ENCODE peak calls at places on chromosomes 1 and 21, in seven cellular contexts. One of them, this sample, is unnamed.

GRCh38 chr1:224052767-224053166 is 61.1 kb upstream of the FBXO28 start:
- DNase-seq in iPS-NIHi11: no peak
- DNase-seq in breast epithelium: no peak
- DNase-seq in OCI-LY7: no peak
- DNase-seq in brain microvascular endothelial cell: peak
- DNase-seq in nucleus accumbens: no peak
- DNase-seq in nephron progenitor cell: no peak
- DNase-seq in this sample: no peak

GRCh38 chr21:44761011-44761729 is 40.5 kb downstream of the UBE2G2 start:
- DNase-seq in iPS-NIHi11: peak
- DNase-seq in breast epithelium: no peak
- DNase-seq in OCI-LY7: peak
- DNase-seq in brain microvascular endothelial cell: no peak
- DNase-seq in nucleus accumbens: no peak
- DNase-seq in nephron progenitor cell: peak
- DNase-seq in this sample: no peak

GRCh38 chr1:27525296-27526271 is 35.6 kb upstream of the WASF2 start:
- DNase-seq in iPS-NIHi11: peak
- DNase-seq in breast epithelium: no peak
- DNase-seq in OCI-LY7: peak
- DNase-seq in brain microvascular endothelial cell: no peak
- DNase-seq in nucleus accumbens: no peak
- DNase-seq in nephron progenitor cell: peak
- DNase-seq in this sample: no peak

GRCh38 chr1:158212315-158212714 is 31.6 kb downstream of the CD1D start:
- DNase-seq in iPS-NIHi11: no peak
- DNase-seq in breast epithelium: no peak
- DNase-seq in OCI-LY7: no peak
- DNase-seq in brain microvascular endothelial cell: no peak
- DNase-seq in nucleus accumbens: no peak
- DNase-seq in nephron progenitor cell: no peak
- DNase-seq in this sample: no peak

GRCh38 chr1:68308034-68308433 is 75.7 kb upstream of the WLS start:
- DNase-seq in iPS-NIHi11: no peak
- DNase-seq in breast epithelium: no peak
- DNase-seq in OCI-LY7: no peak
- DNase-seq in brain microvascular endothelial cell: no peak
- DNase-seq in nucleus accumbens: no peak
- DNase-seq in nephron progenitor cell: no peak
- DNase-seq in this sample: no peak

GRCh38 chr1:10779201-10779600 is 17.2 kb downstream of the CASZ1 start:
- DNase-seq in iPS-NIHi11: no peak
- DNase-seq in breast epithelium: no peak
- DNase-seq in OCI-LY7: no peak
- DNase-seq in brain microvascular endothelial cell: no peak
- DNase-seq in nucleus accumbens: no peak
- DNase-seq in nephron progenitor cell: no peak
- DNase-seq in this sample: no peak

GRCh38 chr1:7526867-7527732 is 244.0 kb upstream of the VAMP3 start:
- DNase-seq in iPS-NIHi11: no peak
- DNase-seq in breast epithelium: no peak
- DNase-seq in OCI-LY7: no peak
- DNase-seq in brain microvascular endothelial cell: peak
- DNase-seq in nucleus accumbens: no peak
- DNase-seq in nephron progenitor cell: no peak
- DNase-seq in this sample: no peak

GRCh38 chr1:29758764-29759499 is 522.6 kb downstream of the PTPRU start:
- DNase-seq in iPS-NIHi11: no peak
- DNase-seq in breast epithelium: no peak
- DNase-seq in OCI-LY7: no peak
- DNase-seq in brain microvascular endothelial cell: no peak
- DNase-seq in nucleus accumbens: no peak
- DNase-seq in nephron progenitor cell: no peak
- DNase-seq in this sample: no peak

GRCh38 chr1:165843304-165843703 is 15.9 kb downstream of the UCK2 start:
- DNase-seq in iPS-NIHi11: no peak
- DNase-seq in breast epithelium: no peak
- DNase-seq in OCI-LY7: no peak
- DNase-seq in brain microvascular endothelial cell: peak
- DNase-seq in nucleus accumbens: no peak
- DNase-seq in nephron progenitor cell: no peak
- DNase-seq in this sample: no peak

GRCh38 chr1:160193832-160194736 is 3.7 kb downstream of the CASQ1 start:
- DNase-seq in iPS-NIHi11: no peak
- DNase-seq in breast epithelium: no peak
- DNase-seq in OCI-LY7: no peak
- DNase-seq in brain microvascular endothelial cell: no peak
- DNase-seq in nucleus accumbens: no peak
- DNase-seq in nephron progenitor cell: no peak
- DNase-seq in this sample: no peak

GRCh38 chr21:42790520-42790919 is 88.8 kb downstream of the WDR4 start:
- DNase-seq in iPS-NIHi11: no peak
- DNase-seq in breast epithelium: no peak
- DNase-seq in OCI-LY7: no peak
- DNase-seq in brain microvascular endothelial cell: no peak
- DNase-seq in nucleus accumbens: no peak
- DNase-seq in nephron progenitor cell: no peak
- DNase-seq in this sample: no peak

GRCh38 chr1:116988908-116989307 is 12.7 kb upstream of the CD101 start:
- DNase-seq in iPS-NIHi11: no peak
- DNase-seq in breast epithelium: no peak
- DNase-seq in OCI-LY7: no peak
- DNase-seq in brain microvascular endothelial cell: no peak
- DNase-seq in nucleus accumbens: no peak
- DNase-seq in nephron progenitor cell: no peak
- DNase-seq in this sample: no peak

GRCh38 chr21:32189688-32190483 is 89.0 kb downstream of the MIS18A start:
- DNase-seq in iPS-NIHi11: no peak
- DNase-seq in breast epithelium: no peak
- DNase-seq in OCI-LY7: no peak
- DNase-seq in brain microvascular endothelial cell: no peak
- DNase-seq in nucleus accumbens: no peak
- DNase-seq in nephron progenitor cell: no peak
- DNase-seq in this sample: no peak

GRCh38 chr1:6805004-6805416 is 19.8 kb downstream of the CAMTA1 start:
- DNase-seq in iPS-NIHi11: no peak
- DNase-seq in breast epithelium: no peak
- DNase-seq in OCI-LY7: peak
- DNase-seq in brain microvascular endothelial cell: no peak
- DNase-seq in nucleus accumbens: no peak
- DNase-seq in nephron progenitor cell: no peak
- DNase-seq in this sample: no peak

GRCh38 chr1:4615501-4615900 is 38.9 kb upstream of the AJAP1 start:
- DNase-seq in iPS-NIHi11: no peak
- DNase-seq in breast epithelium: no peak
- DNase-seq in OCI-LY7: no peak
- DNase-seq in brain microvascular endothelial cell: no peak
- DNase-seq in nucleus accumbens: no peak
- DNase-seq in nephron progenitor cell: no peak
- DNase-seq in this sample: no peak

GRCh38 chr1:228014235-228014930 is 7.6 kb downstream of the WNT3A start:
- DNase-seq in iPS-NIHi11: no peak
- DNase-seq in breast epithelium: peak
- DNase-seq in OCI-LY7: no peak
- DNase-seq in brain microvascular endothelial cell: peak
- DNase-seq in nucleus accumbens: no peak
- DNase-seq in nephron progenitor cell: no peak
- DNase-seq in this sample: no peak

GRCh38 chr1:113452921-113453770 is 62.8 kb downstream of the MAGI3 start:
- DNase-seq in iPS-NIHi11: peak
- DNase-seq in breast epithelium: no peak
- DNase-seq in OCI-LY7: peak
- DNase-seq in brain microvascular endothelial cell: peak
- DNase-seq in nucleus accumbens: no peak
- DNase-seq in nephron progenitor cell: no peak
- DNase-seq in this sample: no peak

GRCh38 chr1:196309386-196309785 is 298.9 kb downstream of the KCNT2 start:
- DNase-seq in iPS-NIHi11: no peak
- DNase-seq in breast epithelium: no peak
- DNase-seq in OCI-LY7: peak
- DNase-seq in brain microvascular endothelial cell: no peak
- DNase-seq in nucleus accumbens: no peak
- DNase-seq in nephron progenitor cell: no peak
- DNase-seq in this sample: no peak

GRCh38 chr1:53371121-53371666 is 43.3 kb upstream of the LRP8 start:
- DNase-seq in iPS-NIHi11: peak
- DNase-seq in breast epithelium: no peak
- DNase-seq in OCI-LY7: no peak
- DNase-seq in brain microvascular endothelial cell: no peak
- DNase-seq in nucleus accumbens: no peak
- DNase-seq in nephron progenitor cell: no peak
- DNase-seq in this sample: no peak